ENCODE peak calls at places on chromosomes 13 and 19, in nine cellular contexts. T, D, N, J, L, C, H, M and E are unnamed samples.

GRCh38 chr19:58474997-58475713 is 997 bp upstream of the ZNF446 start:
- ATAC-seq in T (peak), D (no peak), N (peak), J (peak), L (peak), C (no peak), H (peak), M (no peak), E (no peak)

GRCh38 chr13:46158983-46159382 is 23.0 kb downstream of the LCP1 start:
- ATAC-seq in T (no peak), D (no peak), N (no peak), J (peak), L (no peak), C (no peak), H (no peak), M (no peak), E (no peak)

GRCh38 chr13:69458013-69458412 is 649.6 kb upstream of the ATXN8OS start:
- ATAC-seq in T (no peak), D (no peak), N (no peak), J (no peak), L (no peak), C (no peak), H (no peak), M (no peak), E (no peak)

GRCh38 chr19:46812898-46813569 is 24.6 kb upstream of the SLC1A5 start:
- ATAC-seq in T (peak), D (peak), N (peak), J (no peak), L (peak), C (peak), H (no peak), M (no peak), E (peak)

GRCh38 chr19:958967-959685 is 25.0 kb upstream of the WDR18 start:
- ATAC-seq in T (peak), D (no peak), N (no peak), J (peak), L (peak), C (no peak), H (no peak), M (no peak), E (peak)

GRCh38 chr19:13036366-13036976 is 41.2 kb downstream of the NFIX start:
- ATAC-seq in T (peak), D (no peak), N (peak), J (no peak), L (peak), C (peak), H (no peak), M (no peak), E (peak)

GRCh38 chr13:67119481-67119883 is 110.7 kb downstream of the PCDH9 start:
- ATAC-seq in T (no peak), D (no peak), N (peak), J (no peak), L (peak), C (peak), H (no peak), M (no peak), E (no peak)

GRCh38 chr13:30313307-30313706 is 6.0 kb upstream of the KATNAL1 start:
- ATAC-seq in T (no peak), D (no peak), N (no peak), J (no peak), L (no peak), C (no peak), H (no peak), M (no peak), E (no peak)

GRCh38 chr13:94056362-94056990 is 423.0 kb downstream of the DCT start:
- ATAC-seq in T (no peak), D (no peak), N (peak), J (no peak), L (no peak), C (no peak), H (no peak), M (no peak), E (no peak)

GRCh38 chr19:7255119-7255518 is 39.1 kb downstream of the INSR start:
- ATAC-seq in T (no peak), D (no peak), N (no peak), J (no peak), L (no peak), C (no peak), H (no peak), M (no peak), E (no peak)

GRCh38 chr13:28475916-28476725 is 18.8 kb downstream of the FLT1 start:
- ATAC-seq in T (peak), D (peak), N (peak), J (peak), L (peak), C (no peak), H (no peak), M (no peak), E (no peak)

GRCh38 chr19:46731007-46731501 is 14.1 kb upstream of the PRKD2 start:
- ATAC-seq in T (peak), D (no peak), N (peak), J (no peak), L (peak), C (peak), H (no peak), M (no peak), E (peak)

GRCh38 chr13:93227906-93228801 is 1.5 kb downstream of the GPC6 start:
- ATAC-seq in T (no peak), D (peak), N (peak), J (no peak), L (peak), C (peak), H (no peak), M (no peak), E (peak)

GRCh38 chr19:2077833-2078619 is 18.1 kb downstream of the MOB3A start:
- ATAC-seq in T (no peak), D (no peak), N (no peak), J (no peak), L (no peak), C (no peak), H (no peak), M (no peak), E (no peak)

GRCh38 chr19:54339646-54340358 is 840 bp upstream of the LILRA4 start:
- ATAC-seq in T (no peak), D (peak), N (peak), J (no peak), L (no peak), C (peak), H (peak), M (no peak), E (no peak)

GRCh38 chr13:45398862-45399261 is 19.3 kb downstream of the SLC25A30 start:
- ATAC-seq in T (no peak), D (no peak), N (no peak), J (peak), L (no peak), C (no peak), H (peak), M (peak), E (no peak)

GRCh38 chr13:102774210-102774560 is 599 bp upstream of the TEX30 start:
- ATAC-seq in T (no peak), D (no peak), N (peak), J (no peak), L (peak), C (peak), H (no peak), M (no peak), E (no peak)

GRCh38 chr19:33624586-33625153 is 2.9 kb downstream of the CHST8 start:
- ATAC-seq in T (no peak), D (no peak), N (no peak), J (no peak), L (no peak), C (no peak), H (no peak), M (no peak), E (no peak)

GRCh38 chr13:33075996-33076395 is 59.8 kb downstream of the KL start:
- ATAC-seq in T (no peak), D (no peak), N (no peak), J (no peak), L (no peak), C (no peak), H (no peak), M (no peak), E (no peak)

GRCh38 chr19:5103812-5104410 is 135.0 kb downstream of the KDM4B start:
- ATAC-seq in T (no peak), D (no peak), N (no peak), J (no peak), L (no peak), C (peak), H (no peak), M (no peak), E (no peak)

GRCh38 chr19:17303940-17304267 is 679 bp upstream of the ABHD8 start:
- ATAC-seq in T (no peak), D (no peak), N (no peak), J (no peak), L (no peak), C (no peak), H (no peak), M (no peak), E (no peak)

GRCh38 chr19:29952646-29953045 is 10.6 kb downstream of the URI1 start:
- ATAC-seq in T (no peak), D (no peak), N (no peak), J (peak), L (peak), C (no peak), H (no peak), M (no peak), E (no peak)

GRCh38 chr19:46979103-46979769 is 40.4 kb upstream of the NPAS1 start:
- ATAC-seq in T (no peak), D (no peak), N (no peak), J (no peak), L (no peak), C (no peak), H (no peak), M (no peak), E (peak)